ENCODE peak calls at places on chromosomes 3 and 15, in four cellular contexts. P is GM12878, K is HepG2, L is K562. V is an unnamed sample.
A peak's percentile ranks its signal among the peaks of the same experiment; 100 is the strongest.

GRCh38 chr15:37019479-37020433 is 80.6 kb downstream of the MEIS2 start:
- DNase-seq in K (peak; percentile 83), P (no peak), L (no peak), V (no peak)

GRCh38 chr15:58852347-58852746 is 81.1 kb downstream of the SLTM start:
- DNase-seq in L (no peak), P (no peak), K (peak; percentile 42), V (no peak)

GRCh38 chr3:39205919-39206516 is 13.6 kb upstream of the XIRP1 start:
- DNase-seq in P (no peak), K (no peak), L (no peak), V (no peak)

GRCh38 chr3:123584284-123584987 is 417 bp downstream of the HACD2 start:
- DNase-seq in L (peak; percentile 67), P (no peak), K (no peak), V (peak; percentile 75)

GRCh38 chr3:165868088-165868487 is 30.9 kb upstream of the BCHE start:
- DNase-seq in K (no peak), P (no peak), L (no peak), V (no peak)

GRCh38 chr15:28923726-28924280 is 38.0 kb downstream of the APBA2 start:
- DNase-seq in K (no peak), L (no peak), P (no peak), V (no peak)

GRCh38 chr15:77851086-77851485 is 218.4 kb upstream of the LINGO1 start:
- DNase-seq in P (no peak), L (no peak), K (no peak), V (no peak)

GRCh38 chr3:155153242-155154186 is 73.4 kb downstream of the MME start:
- DNase-seq in K (no peak), P (no peak), L (no peak), V (no peak)

GRCh38 chr3:170437696-170438407 is 19.2 kb downstream of the CLDN11 start:
- DNase-seq in L (no peak), K (peak; percentile 45), P (no peak), V (no peak)

GRCh38 chr15:60003243-60004018 is 680 bp upstream of the FOXB1 start:
- DNase-seq in K (no peak), L (no peak), P (no peak), V (no peak)

GRCh38 chr3:163785693-163786092 is 1292.6 kb downstream of the SI start:
- DNase-seq in P (no peak), K (no peak), L (no peak), V (peak; percentile 71)

GRCh38 chr3:41434781-41435180 is 235.5 kb downstream of the CTNNB1 start:
- DNase-seq in K (no peak), L (no peak), P (no peak), V (no peak)

GRCh38 chr3:65861718-65862117 is 177.0 kb downstream of the MAGI1 start:
- DNase-seq in L (no peak), K (no peak), P (no peak), V (no peak)

GRCh38 chr3:187536185-187536584 is 134.0 kb downstream of the SST start:
- DNase-seq in L (no peak), P (no peak), K (no peak), V (no peak)

GRCh38 chr3:122105626-122106025 is 50.5 kb downstream of the CD86 start:
- DNase-seq in P (no peak), L (no peak), K (no peak), V (no peak)

GRCh38 chr3:36866358-36866757 is 78.5 kb downstream of the TRANK1 start:
- DNase-seq in L (no peak), P (no peak), K (no peak), V (no peak)

DNA sequence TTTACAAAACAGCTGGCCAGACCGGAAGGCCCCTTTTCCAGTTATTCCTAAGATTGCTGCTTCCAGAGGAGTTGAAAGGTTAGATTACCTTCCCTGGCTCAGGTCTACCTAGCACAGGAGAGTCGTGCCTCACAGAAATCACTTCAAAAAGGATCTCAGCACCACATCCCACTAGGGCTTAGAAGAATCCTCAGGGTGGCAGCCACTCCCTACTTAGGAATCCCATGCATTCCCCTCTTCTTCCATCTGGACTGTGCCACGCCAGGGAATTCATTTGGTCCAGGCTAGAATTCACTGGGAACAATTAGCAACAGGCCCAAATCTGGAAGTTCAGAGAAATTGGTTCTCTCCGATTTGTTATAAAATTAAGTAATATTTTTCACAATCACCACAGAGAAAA is 226.4 kb upstream of the IL12A start:
- DNase-seq in P (no peak), L (no peak), K (no peak), V (no peak)
- TF ChIP-seq NR2C2 in P (no peak), L (no peak), K (no peak), V (no peak)

GRCh38 chr3:174857301-174857700 is 1.8 kb upstream of the NAALADL2 start:
- DNase-seq in K (no peak), P (no peak), L (no peak), V (no peak)
- TF ChIP-seq ESRRA in K (no peak), P (no peak), L (no peak), V (no peak)

DNA sequence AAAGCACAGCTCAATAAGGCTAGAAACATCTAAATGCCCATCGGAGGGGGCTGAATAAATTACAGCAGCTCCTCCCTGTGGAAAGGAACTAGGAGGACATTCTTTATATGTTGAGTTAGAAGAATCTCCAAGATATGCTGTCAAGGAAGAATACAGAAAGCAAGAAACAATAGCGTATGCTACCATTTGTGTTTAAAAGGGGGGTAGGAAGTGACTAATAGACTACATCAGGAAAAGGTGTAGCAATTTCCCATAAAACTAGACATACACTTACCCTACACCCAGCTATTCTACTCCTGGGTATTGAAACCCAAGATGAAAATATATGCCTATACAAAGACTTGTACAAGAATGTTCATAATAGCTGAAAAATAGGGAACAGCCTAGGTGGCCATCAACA is 21.6 kb downstream of the SEC61A1 start:
- DNase-seq in K (no peak), L (no peak), P (no peak), V (no peak)
- TF ChIP-seq CREB1 in K (no peak), L (no peak), P (no peak), V (no peak)

DNA sequence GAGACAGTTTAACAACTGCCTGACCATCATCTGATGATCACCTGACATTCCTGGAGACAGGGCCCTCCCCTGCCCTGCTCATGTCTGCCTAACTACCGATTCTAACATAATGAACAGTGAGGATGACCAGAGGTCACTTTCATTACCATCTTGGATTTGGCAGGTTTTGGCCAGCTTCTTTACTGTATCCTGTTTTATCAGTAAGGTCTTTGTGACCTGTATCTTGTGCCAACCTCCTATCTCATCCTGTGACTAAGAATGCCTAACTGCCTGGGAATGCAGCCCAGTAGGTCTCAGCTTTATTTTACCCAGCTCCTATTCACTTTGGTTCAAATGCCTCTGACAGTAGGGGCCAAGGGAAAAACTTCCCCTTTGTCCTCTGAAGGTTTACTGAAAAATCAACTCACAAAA is 40.2 kb downstream of the METTL6 start:
- DNase-seq in L (no peak), K (no peak), P (no peak), V (no peak)
- TF ChIP-seq NR2C2 in L (no peak), K (no peak), P (no peak), V (no peak)

DNA sequence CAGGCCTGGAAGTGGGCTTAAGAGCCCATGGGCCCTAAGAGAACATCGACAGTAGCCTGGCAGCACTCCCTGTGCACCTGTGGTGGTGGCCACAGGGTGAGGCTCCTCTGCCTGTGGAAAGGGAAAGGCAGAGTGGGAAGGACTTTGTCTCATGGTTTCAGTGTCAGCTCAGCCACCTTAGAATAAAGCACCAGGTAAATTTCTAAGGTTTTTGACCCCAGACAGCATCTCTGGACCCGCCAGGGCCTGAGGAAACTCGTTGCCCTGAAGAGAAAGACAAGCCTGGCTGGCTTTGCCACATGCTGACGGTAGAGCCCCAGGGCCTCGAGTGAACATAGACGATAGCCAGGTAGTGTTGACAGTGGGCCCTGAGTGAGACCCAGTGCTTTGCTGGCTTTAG is 22.1 kb downstream of the GOLGA6A start:
- DNase-seq in K (no peak), L (no peak), P (no peak), V (peak; percentile 5)
- TF ChIP-seq ESRRA in K (no peak), L (no peak), P (no peak), V (no peak)

GRCh38 chr3:99544819-99545281 is 93.5 kb upstream of the COL8A1 start:
- DNase-seq in L (no peak), K (no peak), P (no peak), V (no peak)
- TF ChIP-seq CREB1 in L (no peak), K (no peak), P (no peak), V (no peak)

DNA sequence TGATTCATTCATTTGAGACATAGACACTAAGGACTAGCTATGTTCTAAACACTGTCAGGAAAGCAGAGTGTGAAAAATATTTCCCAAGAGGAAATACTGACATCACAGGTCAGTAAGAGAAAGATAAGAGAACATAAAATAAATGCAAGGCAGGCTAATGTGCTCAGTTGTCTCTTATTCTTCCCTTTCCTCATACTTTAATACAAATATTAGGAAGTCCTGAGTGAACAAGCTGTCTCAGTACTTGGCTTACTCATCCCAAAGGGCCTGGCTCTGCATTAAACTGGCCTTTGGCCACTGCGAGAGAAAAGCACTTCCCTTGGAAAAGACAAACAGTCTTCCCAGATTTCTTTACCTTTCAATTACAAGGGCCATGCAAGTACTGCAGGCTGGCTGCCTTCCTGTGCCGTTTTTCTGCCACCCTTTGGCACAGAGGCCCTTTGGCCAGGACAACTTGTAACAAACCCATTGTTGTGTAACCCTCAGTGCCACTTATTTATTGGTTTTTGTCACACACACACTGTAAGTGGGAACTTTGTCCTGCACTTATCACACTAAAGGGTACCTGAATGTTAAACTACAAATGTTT is 31.7 kb downstream of the EDC3 start:
- DNase-seq in L (no peak), K (peak; percentile 20), P (no peak), V (no peak)
- TF ChIP-seq NR2C2 in L (no peak), K (no peak), P (no peak), V (no peak)

V was measured in WTC11.